ENCODE peak calls at places on chromosomes 6 and 20, in eight cellular contexts. D is cardiac muscle cell, I is fibroblast of villous mesenchyme, Q is dorsolateral prefrontal cortex, P is heart right ventricle, U is pancreas, O is OCI-LY7, A is cardiac fibroblast. C is an unnamed sample.

GRCh38 chr6:133201231-133201630 is 39.9 kb upstream of the EYA4 start:
- DNase-seq in D (no peak), I (no peak), Q (no peak), P (no peak), U (no peak), O (no peak), A (no peak), C (no peak)

GRCh38 chr20:58544891-58545290 is 29.7 kb upstream of the APCDD1L start:
- DNase-seq in D (no peak), I (no peak), Q (no peak), P (no peak), U (no peak), O (no peak), A (no peak), C (no peak)

GRCh38 chr6:150005761-150006651 is 19.3 kb downstream of the RAET1L start:
- DNase-seq in D (no peak), I (no peak), Q (no peak), P (no peak), U (no peak), O (no peak), A (no peak), C (peak)

GRCh38 chr6:11043961-11044711 is at the start of gene ELOVL2:
- DNase-seq in D (peak), I (peak), Q (peak), P (peak), U (peak), O (no peak), A (peak), C (no peak)

GRCh38 chr20:41249781-41250281 is 67.7 kb downstream of the ZHX3 start:
- DNase-seq in D (peak), I (peak), Q (no peak), P (peak), U (no peak), O (peak), A (peak), C (no peak)

GRCh38 chr6:163744256-163744925 is 329.9 kb downstream of the QKI start:
- DNase-seq in D (no peak), I (no peak), Q (no peak), P (no peak), U (no peak), O (no peak), A (no peak), C (no peak)

GRCh38 chr6:140912686-140913085 is 1220.0 kb upstream of the GJE1 start:
- DNase-seq in D (no peak), I (no peak), Q (no peak), P (no peak), U (no peak), O (no peak), A (no peak), C (no peak)

GRCh38 chr20:58177799-58178198 is 50.7 kb downstream of the ANKRD60 start:
- DNase-seq in D (no peak), I (no peak), Q (no peak), P (no peak), U (no peak), O (no peak), A (no peak), C (no peak)

GRCh38 chr6:142824491-142824890 is 120.5 kb downstream of the HIVEP2 start:
- DNase-seq in D (no peak), I (no peak), Q (no peak), P (no peak), U (no peak), O (no peak), A (no peak), C (no peak)

GRCh38 chr6:15962449-15962764 is 166.5 kb upstream of the MYLIP start:
- DNase-seq in D (peak), I (peak), Q (no peak), P (no peak), U (no peak), O (peak), A (peak), C (no peak)

GRCh38 chr6:2204272-2204671 is 41.1 kb downstream of the GMDS start:
- DNase-seq in D (no peak), I (no peak), Q (no peak), P (no peak), U (no peak), O (no peak), A (no peak), C (no peak)

GRCh38 chr20:38805958-38806854 is 709 bp downstream of the PPP1R16B start:
- DNase-seq in D (no peak), I (no peak), Q (peak), P (no peak), U (no peak), O (peak), A (no peak), C (no peak)
- H3K4me3 ChIP-seq in D (peak), I (peak), Q (peak), P (peak), U (peak), O (peak), A (peak), C (peak)

GRCh38 chr20:43681468-43681942 is 14.6 kb downstream of the MYBL2 start:
- DNase-seq in D (no peak), I (no peak), Q (no peak), P (no peak), U (peak), O (peak), A (no peak), C (no peak)
- TF ChIP-seq CTCF in D (no peak), I (no peak), Q (no peak), P (no peak), U (peak), O (peak), A (no peak), C (no peak)

GRCh38 chr20:53926428-53927028 is 143.9 kb downstream of the BCAS1 start:
- DNase-seq in D (peak), I (peak), Q (no peak), P (no peak), U (no peak), O (peak), A (peak), C (peak)
- H3K4me3 ChIP-seq in D (no peak), I (no peak), Q (no peak), P (no peak), U (no peak), O (peak), A (no peak), C (no peak)

GRCh38 chr6:43427406-43428111 is at the start of gene ABCC10:
- DNase-seq in D (peak), I (peak), Q (peak), P (peak), U (peak), O (peak), A (peak), C (peak)
- TF ChIP-seq CTCF in D (peak), I (peak), Q (peak), P (peak), U (no peak), O (peak), A (peak), C (peak)